ENCODE peak calls at places on chromosomes 3 and 15, in five cellular contexts. X is NCI-H2081; U is upper lobe of right lung; V is NCI-H1092 treated with DMSO at 0.1 percent for 48 hours; E is stimulated activated CD8-positive, alpha-beta memory T cell treated with anti-CD3 and anti-CD28 coated beads, Interleukin-7, amount 100 ng/mL, for 1 hour. F is an unnamed sample.

GRCh38 chr15:32767236-32767635 is 49.4 kb downstream of the GREM1 start:
- DNase-seq in U (no peak), X (no peak), V (no peak), E (no peak), F (no peak)

GRCh38 chr15:57322602-57323250 is 53.6 kb upstream of the CGNL1 start:
- DNase-seq in E (no peak), U (no peak), V (no peak), X (no peak), F (no peak)

GRCh38 chr3:100702082-100703014 is 6.9 kb upstream of the TFG start:
- DNase-seq in U (no peak), E (no peak), X (no peak), V (no peak), F (no peak)

GRCh38 chr3:69330891-69331400 is 54.9 kb downstream of the FRMD4B start:
- DNase-seq in X (no peak), E (no peak), V (no peak), U (peak), F (no peak)

GRCh38 chr3:172520332-172520831 is 2.8 kb downstream of the TNFSF10 start:
- DNase-seq in U (no peak), X (no peak), V (no peak), E (no peak), F (peak)

GRCh38 chr15:62663547-62663946 is 379.0 kb upstream of the TPM1 start:
- DNase-seq in E (no peak), V (no peak), U (no peak), X (no peak), F (no peak)

GRCh38 chr3:64687781-64688515 is at the start of gene ADAMTS9:
- DNase-seq in X (no peak), V (no peak), E (no peak), U (peak), F (peak)

GRCh38 chr3:23264413-23264812 is 61.3 kb downstream of the UBE2E2 start:
- DNase-seq in U (no peak), E (no peak), V (no peak), X (no peak), F (peak)

GRCh38 chr3:167917969-167918368 is 177.8 kb downstream of the GOLIM4 start:
- DNase-seq in X (no peak), E (no peak), V (no peak), U (no peak), F (no peak)

GRCh38 chr15:99542828-99543227 is 23.0 kb upstream of the MEF2A start:
- DNase-seq in U (no peak), X (no peak), E (no peak), V (no peak), F (peak)

GRCh38 chr3:171974986-171975837 is 64.2 kb upstream of the FNDC3B start:
- DNase-seq in V (no peak), E (no peak), X (no peak), U (no peak), F (peak)

GRCh38 chr3:150391200-150391599 is 16.9 kb upstream of the TSC22D2 start:
- DNase-seq in X (no peak), V (no peak), U (no peak), E (no peak), F (peak)

GRCh38 chr3:71581981-71582611 is 1.4 kb downstream of the FOXP1 start:
- DNase-seq in X (peak), U (peak), E (no peak), V (no peak), F (no peak)

GRCh38 chr15:67061811-67062348 is 3.5 kb upstream of the SMAD3 start:
- DNase-seq in V (no peak), E (no peak), X (no peak), U (no peak), F (no peak)

GRCh38 chr3:39910828-39911464 is 101.5 kb downstream of the MYRIP start:
- DNase-seq in V (no peak), U (no peak), E (no peak), X (no peak), F (peak)

GRCh38 chr3:58824285-58824684 is 157.7 kb upstream of the FAM3D start:
- DNase-seq in X (peak), U (peak), V (peak), E (no peak), F (peak)

GRCh38 chr3:175005881-175006280 is 146.7 kb downstream of the NAALADL2 start:
- DNase-seq in V (peak), E (no peak), U (no peak), X (peak), F (peak)